ENCODE peak calls at places on chromosomes 12 and 14, in five cellular contexts. One of them, this sample, is unnamed.

GRCh38 chr14:34219661-34220060 is 242.4 kb downstream of the SPTSSA start:
- DNase-seq in HCT116: no peak
- DNase-seq in A549: no peak
- DNase-seq in K562: no peak
- DNase-seq in IMR-90: no peak
- DNase-seq in this sample: no peak

GRCh38 chr12:23055004-23055403 is 430.0 kb downstream of the ETNK1 start:
- DNase-seq in HCT116: peak
- DNase-seq in A549: no peak
- DNase-seq in K562: peak
- DNase-seq in IMR-90: peak
- DNase-seq in this sample: peak

GRCh38 chr14:69460093-69460701 is 24.3 kb upstream of the PLEKHD1 start:
- DNase-seq in HCT116: peak
- DNase-seq in A549: peak
- DNase-seq in K562: peak
- DNase-seq in IMR-90: peak
- DNase-seq in this sample: peak

GRCh38 chr12:112750971-112751370 is 40.6 kb upstream of the RPH3A start:
- DNase-seq in HCT116: no peak
- DNase-seq in A549: no peak
- DNase-seq in K562: no peak
- DNase-seq in IMR-90: peak
- DNase-seq in this sample: no peak

GRCh38 chr14:77303417-77304156 is 17.1 kb downstream of the POMT2 start:
- DNase-seq in HCT116: peak
- DNase-seq in A549: peak
- DNase-seq in K562: peak
- DNase-seq in IMR-90: peak
- DNase-seq in this sample: peak

GRCh38 chr12:2023365-2023764 is 19.1 kb upstream of the DCP1B start:
- DNase-seq in HCT116: no peak
- DNase-seq in A549: no peak
- DNase-seq in K562: no peak
- DNase-seq in IMR-90: no peak
- DNase-seq in this sample: no peak

GRCh38 chr12:124437121-124437520 is 130.3 kb downstream of the NCOR2 start:
- DNase-seq in HCT116: no peak
- DNase-seq in A549: no peak
- DNase-seq in K562: no peak
- DNase-seq in IMR-90: no peak
- DNase-seq in this sample: no peak

GRCh38 chr12:12408265-12408690 is 51.4 kb downstream of the BORCS5 start:
- DNase-seq in HCT116: no peak
- DNase-seq in A549: no peak
- DNase-seq in K562: no peak
- DNase-seq in IMR-90: no peak
- DNase-seq in this sample: no peak

GRCh38 chr12:10720974-10721565 is 2.1 kb downstream of the YBX3 start:
- DNase-seq in HCT116: no peak
- DNase-seq in A549: no peak
- DNase-seq in K562: peak
- DNase-seq in IMR-90: no peak
- DNase-seq in this sample: no peak

GRCh38 chr14:101340556-101340955 is 220.7 kb upstream of the DIO3 start:
- DNase-seq in HCT116: no peak
- DNase-seq in A549: no peak
- DNase-seq in K562: no peak
- DNase-seq in IMR-90: no peak
- DNase-seq in this sample: no peak

GRCh38 chr12:83224012-83224411 is 537.3 kb downstream of the TMTC2 start:
- DNase-seq in HCT116: no peak
- DNase-seq in A549: no peak
- DNase-seq in K562: peak
- DNase-seq in IMR-90: no peak
- DNase-seq in this sample: no peak

GRCh38 chr12:71011261-71011660 is 90.7 kb upstream of the PTPRR start:
- DNase-seq in HCT116: no peak
- DNase-seq in A549: no peak
- DNase-seq in K562: no peak
- DNase-seq in IMR-90: no peak
- DNase-seq in this sample: no peak

GRCh38 chr12:268483-268840 is 5.8 kb upstream of the SLC6A13 start:
- DNase-seq in HCT116: no peak
- DNase-seq in A549: no peak
- DNase-seq in K562: no peak
- DNase-seq in IMR-90: no peak
- DNase-seq in this sample: no peak

GRCh38 chr12:127809236-127809635 is 457.7 kb upstream of the TMEM132C start:
- DNase-seq in HCT116: no peak
- DNase-seq in A549: no peak
- DNase-seq in K562: no peak
- DNase-seq in IMR-90: no peak
- DNase-seq in this sample: no peak

GRCh38 chr12:108691995-108692808 is 39.1 kb downstream of the CORO1C start:
- DNase-seq in HCT116: no peak
- DNase-seq in A549: no peak
- DNase-seq in K562: peak
- DNase-seq in IMR-90: peak
- DNase-seq in this sample: no peak

GRCh38 chr14:93703941-93704340 is 84.3 kb downstream of the PRIMA1 start:
- DNase-seq in HCT116: no peak
- DNase-seq in A549: no peak
- DNase-seq in K562: no peak
- DNase-seq in IMR-90: no peak
- DNase-seq in this sample: no peak

GRCh38 chr12:51942501-51943000 is 8.9 kb upstream of the ACVR1B start:
- DNase-seq in HCT116: no peak
- DNase-seq in A549: no peak
- DNase-seq in K562: no peak
- DNase-seq in IMR-90: no peak
- DNase-seq in this sample: no peak

DNA sequence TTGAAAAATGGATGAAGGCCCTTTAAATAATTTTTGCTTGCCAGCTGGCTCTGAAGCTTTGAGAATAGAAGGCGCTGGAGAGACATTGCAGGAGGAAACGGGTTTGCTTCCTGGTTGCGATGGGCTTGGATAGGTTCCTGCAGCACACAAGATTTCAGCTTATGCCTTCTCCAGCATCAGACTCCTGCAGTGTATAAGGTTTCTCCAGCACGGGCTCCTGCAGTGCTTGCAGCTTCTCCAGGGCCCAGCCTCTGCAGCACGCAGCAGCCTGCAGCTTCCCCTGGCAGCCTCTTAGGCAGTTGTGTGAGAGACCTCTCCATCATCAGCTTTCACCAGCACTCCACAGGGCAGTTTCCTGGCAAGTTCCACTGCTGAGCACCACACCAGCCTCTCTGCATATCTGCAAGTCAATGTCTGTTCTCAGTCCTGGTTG is 78.7 kb upstream of the ZDHHC17 start:
- DNase-seq in HCT116: no peak
- DNase-seq in A549: no peak
- DNase-seq in K562: no peak
- DNase-seq in IMR-90: peak
- DNase-seq in this sample: no peak
- TF ChIP-seq CEBPB in HCT116: no peak
- TF ChIP-seq CEBPB in A549: no peak
- TF ChIP-seq CEBPB in K562: no peak
- TF ChIP-seq CEBPB in IMR-90: no peak
- TF ChIP-seq CEBPB in this sample: no peak

GRCh38 chr14:71852201-71852600 is 80.0 kb upstream of the RGS6 start:
- DNase-seq in HCT116: no peak
- DNase-seq in A549: no peak
- DNase-seq in K562: no peak
- DNase-seq in IMR-90: no peak
- DNase-seq in this sample: no peak

GRCh38 chr14:71855399-71856036 is 76.7 kb upstream of the RGS6 start:
- DNase-seq in HCT116: peak
- DNase-seq in A549: peak
- DNase-seq in K562: peak
- DNase-seq in IMR-90: peak
- DNase-seq in this sample: peak

DNA sequence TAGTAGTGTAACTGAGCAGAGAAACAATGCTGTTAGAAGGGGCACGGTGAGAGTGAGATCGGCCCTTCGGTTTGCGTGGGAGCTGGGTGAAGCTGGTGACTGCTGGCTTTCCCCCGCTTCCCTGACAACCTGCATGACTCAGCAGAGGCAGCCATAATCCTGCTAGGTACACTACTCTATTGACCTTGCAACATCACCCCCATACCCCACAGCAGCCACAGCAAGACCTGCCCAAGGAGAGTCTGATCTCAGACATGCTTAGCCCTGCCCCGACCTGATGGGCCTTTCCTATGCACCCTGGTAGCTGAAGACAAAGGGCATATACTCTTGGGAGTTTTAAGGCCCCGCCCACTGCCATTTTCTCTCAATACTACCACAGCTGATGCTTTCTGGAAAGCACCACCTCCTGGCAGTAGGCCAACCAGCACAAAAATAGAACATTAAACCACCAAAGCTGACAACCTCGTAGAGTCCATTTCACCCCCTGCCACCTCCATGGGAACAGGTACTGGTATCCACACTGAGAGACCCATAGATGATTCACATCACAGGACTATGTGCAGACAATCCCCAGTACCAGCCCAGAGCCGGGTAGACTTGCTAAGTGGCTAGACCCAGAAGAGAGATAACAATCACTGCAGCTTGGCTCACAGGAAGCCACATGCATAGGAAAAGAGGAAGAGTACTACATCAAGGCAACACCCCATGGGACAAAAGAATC is 75.9 kb upstream of the RGS6 start:
- DNase-seq in HCT116: no peak
- DNase-seq in A549: no peak
- DNase-seq in K562: peak
- DNase-seq in IMR-90: no peak
- DNase-seq in this sample: no peak
- TF ChIP-seq CEBPB in HCT116: no peak
- TF ChIP-seq CEBPB in A549: no peak
- TF ChIP-seq CEBPB in K562: no peak
- TF ChIP-seq CEBPB in IMR-90: no peak
- TF ChIP-seq CEBPB in this sample: no peak

GRCh38 chr14:25050494-25051170 is 685 bp upstream of the STXBP6 start:
- DNase-seq in HCT116: no peak
- DNase-seq in A549: no peak
- DNase-seq in K562: peak
- DNase-seq in IMR-90: peak
- DNase-seq in this sample: no peak

GRCh38 chr14:25052385-25052784 is 2.4 kb upstream of the STXBP6 start:
- DNase-seq in HCT116: no peak
- DNase-seq in A549: no peak
- DNase-seq in K562: no peak
- DNase-seq in IMR-90: no peak
- DNase-seq in this sample: no peak

GRCh38 chr14:25049127-25049558 is 804 bp downstream of the STXBP6 start:
- DNase-seq in HCT116: no peak
- DNase-seq in A549: no peak
- DNase-seq in K562: no peak
- DNase-seq in IMR-90: no peak
- DNase-seq in this sample: no peak

GRCh38 chr14:25048170-25049126 is 1.5 kb downstream of the STXBP6 start:
- DNase-seq in HCT116: no peak
- DNase-seq in A549: no peak
- DNase-seq in K562: peak
- DNase-seq in IMR-90: peak
- DNase-seq in this sample: no peak

DNA sequence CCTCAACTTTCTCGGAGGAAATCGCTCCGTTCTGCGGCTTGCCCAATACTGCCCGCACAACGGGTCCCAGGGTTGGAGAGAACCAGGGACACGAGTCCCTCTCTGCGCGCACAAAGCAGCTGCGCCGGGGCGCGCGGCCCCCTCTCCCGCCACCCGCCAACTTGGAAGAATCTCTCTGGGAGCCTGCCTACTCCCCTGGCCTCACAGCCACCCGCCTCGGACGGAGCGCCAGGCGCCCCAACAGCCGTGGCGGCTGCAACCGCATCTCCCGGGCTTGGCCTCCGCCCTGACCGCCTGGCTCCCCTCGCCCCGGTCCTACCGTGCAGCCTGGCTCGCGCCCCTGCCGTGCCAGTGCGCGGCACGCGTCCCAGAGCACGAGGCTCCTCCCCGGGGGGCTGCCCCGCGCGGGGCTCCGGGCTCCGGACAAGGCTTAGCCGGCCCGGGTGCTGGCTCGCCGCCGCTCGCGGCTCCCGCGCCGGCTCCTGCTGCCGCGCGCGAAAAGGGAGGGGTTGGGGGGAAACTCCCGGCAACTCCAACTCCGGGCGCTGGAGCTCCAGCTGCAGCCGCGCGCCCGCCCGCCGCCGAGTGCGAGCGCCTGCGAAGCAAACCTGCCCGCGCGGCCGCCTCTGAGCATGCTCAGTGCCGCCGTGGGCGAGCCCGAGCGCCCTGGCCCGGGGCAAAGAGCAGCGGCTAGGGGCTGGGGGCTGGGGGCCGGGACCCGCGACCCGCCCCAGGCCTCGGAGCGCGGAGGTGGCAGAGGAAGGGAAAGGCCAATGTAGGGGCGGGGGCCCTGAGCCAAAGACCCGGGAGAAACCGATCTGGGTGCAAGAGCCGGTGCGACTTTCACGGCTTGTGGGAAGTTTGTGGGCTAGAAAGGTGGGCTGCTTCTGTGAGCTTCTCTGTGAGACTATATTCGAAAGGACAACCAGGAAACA is at the start of gene STXBP6:
- DNase-seq in HCT116: no peak
- DNase-seq in A549: peak
- DNase-seq in K562: peak
- DNase-seq in IMR-90: peak
- DNase-seq in this sample: peak
- TF ChIP-seq CEBPB in HCT116: no peak
- TF ChIP-seq CEBPB in A549: no peak
- TF ChIP-seq CEBPB in K562: no peak
- TF ChIP-seq CEBPB in IMR-90: no peak
- TF ChIP-seq CEBPB in this sample: peak

GRCh38 chr14:64878775-64879634 is 702 bp downstream of the SPTB start:
- DNase-seq in HCT116: no peak
- DNase-seq in A549: peak
- DNase-seq in K562: peak
- DNase-seq in IMR-90: no peak
- DNase-seq in this sample: no peak
- TF ChIP-seq CEBPB in HCT116: no peak
- TF ChIP-seq CEBPB in A549: no peak
- TF ChIP-seq CEBPB in K562: no peak
- TF ChIP-seq CEBPB in IMR-90: no peak
- TF ChIP-seq CEBPB in this sample: no peak

This sample was measured in HepG2.